ENCODE peak calls at places on chromosomes 4 and X, in four cellular contexts. Y is SK-N-SH, H is K562, T is GM12878. X is an unnamed sample.

GRCh38 chrX:54808109-54808604 is 612 bp downstream of the MAGED2 start:
- DNase-seq in Y (peak; percentile 76), T (no peak), H (peak; percentile 59), X (peak; percentile 20)

GRCh38 chr4:18138076-18138665 is 116.6 kb upstream of the LCORL start:
- DNase-seq in Y (no peak), H (no peak), T (no peak), X (no peak)

GRCh38 chr4:125268065-125268755 is 46.5 kb upstream of the FAT4 start:
- DNase-seq in T (no peak), H (no peak), Y (no peak), X (no peak)

GRCh38 chrX:48663241-48663640 is 20.4 kb upstream of the WAS start:
- DNase-seq in T (no peak), Y (no peak), H (no peak), X (no peak)

GRCh38 chr4:51859476-51860032 is 16.6 kb downstream of the DCUN1D4 start:
- DNase-seq in Y (no peak), T (no peak), H (no peak), X (no peak)

GRCh38 chr4:153513596-153513995 is 47.4 kb downstream of the TMEM131L start:
- DNase-seq in T (no peak), H (no peak), Y (no peak), X (no peak)

GRCh38 chrX:149962859-149963757 is 24.8 kb upstream of the EOLA2 start:
- DNase-seq in Y (peak; percentile 55), H (no peak), T (peak; percentile 5), X (peak; percentile 37)

GRCh38 chrX:133350751-133351150 is 64.5 kb downstream of the GPC4 start:
- DNase-seq in H (no peak), T (no peak), Y (no peak), X (no peak)

DNA sequence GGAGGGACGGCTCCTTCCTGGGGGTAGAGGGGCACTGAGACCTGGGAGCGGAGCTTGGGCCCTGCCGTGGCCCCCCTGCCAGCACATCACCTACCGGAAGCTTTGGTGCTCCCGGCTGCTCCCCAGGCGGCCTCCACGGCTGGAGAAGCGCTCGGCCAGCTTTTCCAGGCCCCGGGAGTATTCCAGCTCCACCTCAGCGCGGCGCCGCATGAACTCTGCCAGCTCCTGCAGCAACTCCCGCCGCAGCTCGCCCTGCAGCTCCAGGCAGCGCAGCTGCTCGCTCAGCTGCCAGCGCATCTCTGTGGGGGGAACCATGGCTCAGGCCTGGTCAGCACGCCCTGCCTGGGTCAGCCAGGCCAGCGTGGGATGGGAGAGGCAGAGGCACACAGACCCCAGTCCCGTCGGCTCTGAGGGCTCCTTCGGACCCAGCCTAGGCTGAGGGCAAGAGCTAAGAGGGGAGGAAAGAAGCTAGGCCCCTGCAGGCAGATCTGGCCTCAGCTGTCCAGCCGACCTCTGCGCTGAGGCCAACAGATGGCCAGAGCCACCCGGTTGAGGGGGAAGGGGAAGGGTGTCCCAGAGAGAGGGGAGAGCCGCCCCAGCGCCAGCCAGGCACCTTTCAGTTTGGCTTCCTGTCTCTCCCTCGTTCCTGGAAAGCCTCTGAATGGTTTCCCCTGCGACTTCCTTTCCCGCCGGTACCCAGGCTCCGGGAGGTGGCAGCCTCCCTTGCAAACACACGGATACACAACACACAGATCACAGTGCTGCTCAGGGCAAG is 4.4 kb downstream of the ARHGAP4 start:
- DNase-seq in Y (peak; percentile 78), H (no peak), T (no peak), X (no peak)
- H3K27ac ChIP-seq in Y (no peak overlapping the region), H (no peak overlapping the region), T (no peak overlapping the region), X (peak overlapping the region; percentile 55)

GRCh38 chr4:6582889-6583504 is 8.0 kb downstream of the MAN2B2 start:
- DNase-seq in H (peak; percentile 77), Y (peak; percentile 62), T (peak; percentile 2), X (peak; percentile 14)
- TF ChIP-seq GABPA in H (no peak), Y (no peak), T (no peak), X (no peak)

DNA sequence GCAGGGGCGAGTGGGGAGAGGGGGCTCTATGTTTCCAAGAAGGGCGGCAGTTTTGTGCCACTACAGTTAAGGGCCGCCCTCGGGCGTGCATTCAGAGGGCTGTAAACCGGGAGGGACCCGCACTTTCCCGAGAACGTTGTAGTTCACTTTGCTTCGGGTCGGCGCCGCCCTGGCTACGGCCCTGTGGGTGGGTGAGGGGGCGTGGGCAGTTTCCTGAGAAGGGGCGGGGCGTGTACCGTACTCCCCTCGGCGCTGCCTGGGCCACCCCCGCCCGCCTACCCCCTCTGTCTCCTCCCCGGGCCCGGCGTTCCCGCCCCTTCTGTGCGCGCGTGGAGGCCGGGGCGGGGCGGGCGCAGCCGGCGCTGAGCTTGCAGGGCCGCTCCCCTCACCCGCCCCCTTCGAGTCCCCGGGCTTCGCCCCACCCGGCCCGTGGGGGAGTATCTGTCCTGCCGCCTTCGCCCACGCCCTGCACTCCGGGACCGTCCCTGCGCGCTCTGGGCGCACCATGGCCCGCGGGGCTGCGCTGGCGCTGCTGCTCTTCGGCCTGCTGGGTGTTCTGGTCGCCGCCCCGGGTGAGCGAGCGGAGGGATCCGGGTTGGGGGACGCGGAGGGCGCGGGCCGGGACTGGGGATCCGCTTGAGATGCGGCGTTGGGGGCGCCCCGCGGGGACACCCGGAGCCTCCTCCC is at the start of gene CD99:
- DNase-seq in H (peak; percentile 92), Y (peak; percentile 90), T (peak; percentile 46), X (peak; percentile 62)
- TF ChIP-seq REST in H (no peak), Y (no peak), T (no peak), X (no peak)

GRCh38 chr4:179536694-179537093 is 2094.5 kb upstream of the AGA start:
- DNase-seq in Y (no peak), H (no peak), T (no peak), X (no peak)

GRCh38 chr4:179530953-179531352 is 2088.7 kb upstream of the AGA start:
- DNase-seq in T (no peak), Y (no peak), H (no peak), X (no peak)
- H3K27ac ChIP-seq in T (no peak overlapping the region), Y (no peak overlapping the region), H (no peak overlapping the region), X (no peak overlapping the region)

X was measured in HL-60.